ENCODE peak calls at places on chromosome 1, in ten cellular contexts. One of them, this sample, is unnamed.

GRCh38 chr1:240701412-240701811 is 89.5 kb upstream of the GREM2 start:
- DNase-seq in NB4: no peak
- DNase-seq in esophagus squamous epithelium: no peak
- DNase-seq in body of pancreas: no peak
- DNase-seq in suprapubic skin: no peak
- DNase-seq in IMR-90: peak
- DNase-seq in sigmoid colon: no peak
- DNase-seq in H54: no peak
- DNase-seq in GM12891: no peak
- DNase-seq in stomach: no peak
- DNase-seq in this sample: no peak

GRCh38 chr1:114196992-114197907 is 43.6 kb upstream of the SYT6 start:
- DNase-seq in NB4: no peak
- DNase-seq in esophagus squamous epithelium: no peak
- DNase-seq in body of pancreas: no peak
- DNase-seq in suprapubic skin: no peak
- DNase-seq in IMR-90: no peak
- DNase-seq in sigmoid colon: no peak
- DNase-seq in H54: no peak
- DNase-seq in GM12891: no peak
- DNase-seq in stomach: no peak
- DNase-seq in this sample: no peak

GRCh38 chr1:196493881-196494280 is 114.4 kb downstream of the KCNT2 start:
- DNase-seq in NB4: no peak
- DNase-seq in esophagus squamous epithelium: no peak
- DNase-seq in body of pancreas: no peak
- DNase-seq in suprapubic skin: no peak
- DNase-seq in IMR-90: no peak
- DNase-seq in sigmoid colon: no peak
- DNase-seq in H54: no peak
- DNase-seq in GM12891: no peak
- DNase-seq in stomach: no peak
- DNase-seq in this sample: no peak

GRCh38 chr1:228370941-228371740 is 35.5 kb downstream of the TRIM11 start:
- DNase-seq in NB4: peak
- DNase-seq in esophagus squamous epithelium: no peak
- DNase-seq in body of pancreas: peak
- DNase-seq in suprapubic skin: peak
- DNase-seq in IMR-90: no peak
- DNase-seq in sigmoid colon: peak
- DNase-seq in H54: no peak
- DNase-seq in GM12891: no peak
- DNase-seq in stomach: no peak
- DNase-seq in this sample: no peak

GRCh38 chr1:116841569-116842364 is 67.9 kb upstream of the PTGFRN start:
- DNase-seq in NB4: no peak
- DNase-seq in esophagus squamous epithelium: no peak
- DNase-seq in body of pancreas: no peak
- DNase-seq in suprapubic skin: no peak
- DNase-seq in IMR-90: no peak
- DNase-seq in sigmoid colon: no peak
- DNase-seq in H54: no peak
- DNase-seq in GM12891: no peak
- DNase-seq in stomach: no peak
- DNase-seq in this sample: no peak

GRCh38 chr1:206112600-206113301 is 4.4 kb downstream of the AVPR1B start:
- DNase-seq in NB4: no peak
- DNase-seq in esophagus squamous epithelium: no peak
- DNase-seq in body of pancreas: peak
- DNase-seq in suprapubic skin: no peak
- DNase-seq in IMR-90: no peak
- DNase-seq in sigmoid colon: no peak
- DNase-seq in H54: no peak
- DNase-seq in GM12891: no peak
- DNase-seq in stomach: peak
- DNase-seq in this sample: no peak

GRCh38 chr1:11473635-11474034 is 5.3 kb upstream of the DISP3 start:
- DNase-seq in NB4: peak
- DNase-seq in esophagus squamous epithelium: no peak
- DNase-seq in body of pancreas: no peak
- DNase-seq in suprapubic skin: no peak
- DNase-seq in IMR-90: peak
- DNase-seq in sigmoid colon: no peak
- DNase-seq in H54: peak
- DNase-seq in GM12891: no peak
- DNase-seq in stomach: no peak
- DNase-seq in this sample: no peak

GRCh38 chr1:225644666-225645065 is 8.3 kb downstream of the ENAH start:
- DNase-seq in NB4: no peak
- DNase-seq in esophagus squamous epithelium: no peak
- DNase-seq in body of pancreas: no peak
- DNase-seq in suprapubic skin: no peak
- DNase-seq in IMR-90: peak
- DNase-seq in sigmoid colon: no peak
- DNase-seq in H54: no peak
- DNase-seq in GM12891: no peak
- DNase-seq in stomach: no peak
- DNase-seq in this sample: no peak

GRCh38 chr1:229192031-229192430 is 78.9 kb upstream of the RAB4A start:
- DNase-seq in NB4: peak
- DNase-seq in esophagus squamous epithelium: no peak
- DNase-seq in body of pancreas: no peak
- DNase-seq in suprapubic skin: no peak
- DNase-seq in IMR-90: peak
- DNase-seq in sigmoid colon: no peak
- DNase-seq in H54: no peak
- DNase-seq in GM12891: no peak
- DNase-seq in stomach: no peak
- DNase-seq in this sample: no peak

GRCh38 chr1:101781437-101781836 is 215.3 kb downstream of the OLFM3 start:
- DNase-seq in NB4: peak
- DNase-seq in esophagus squamous epithelium: no peak
- DNase-seq in body of pancreas: no peak
- DNase-seq in suprapubic skin: no peak
- DNase-seq in IMR-90: no peak
- DNase-seq in sigmoid colon: no peak
- DNase-seq in H54: no peak
- DNase-seq in GM12891: no peak
- DNase-seq in stomach: no peak
- DNase-seq in this sample: no peak

GRCh38 chr1:183270541-183271141 is 84.6 kb downstream of the LAMC2 start:
- DNase-seq in NB4: no peak
- DNase-seq in esophagus squamous epithelium: no peak
- DNase-seq in body of pancreas: no peak
- DNase-seq in suprapubic skin: no peak
- DNase-seq in IMR-90: peak
- DNase-seq in sigmoid colon: no peak
- DNase-seq in H54: peak
- DNase-seq in GM12891: no peak
- DNase-seq in stomach: no peak
- DNase-seq in this sample: no peak

DNA sequence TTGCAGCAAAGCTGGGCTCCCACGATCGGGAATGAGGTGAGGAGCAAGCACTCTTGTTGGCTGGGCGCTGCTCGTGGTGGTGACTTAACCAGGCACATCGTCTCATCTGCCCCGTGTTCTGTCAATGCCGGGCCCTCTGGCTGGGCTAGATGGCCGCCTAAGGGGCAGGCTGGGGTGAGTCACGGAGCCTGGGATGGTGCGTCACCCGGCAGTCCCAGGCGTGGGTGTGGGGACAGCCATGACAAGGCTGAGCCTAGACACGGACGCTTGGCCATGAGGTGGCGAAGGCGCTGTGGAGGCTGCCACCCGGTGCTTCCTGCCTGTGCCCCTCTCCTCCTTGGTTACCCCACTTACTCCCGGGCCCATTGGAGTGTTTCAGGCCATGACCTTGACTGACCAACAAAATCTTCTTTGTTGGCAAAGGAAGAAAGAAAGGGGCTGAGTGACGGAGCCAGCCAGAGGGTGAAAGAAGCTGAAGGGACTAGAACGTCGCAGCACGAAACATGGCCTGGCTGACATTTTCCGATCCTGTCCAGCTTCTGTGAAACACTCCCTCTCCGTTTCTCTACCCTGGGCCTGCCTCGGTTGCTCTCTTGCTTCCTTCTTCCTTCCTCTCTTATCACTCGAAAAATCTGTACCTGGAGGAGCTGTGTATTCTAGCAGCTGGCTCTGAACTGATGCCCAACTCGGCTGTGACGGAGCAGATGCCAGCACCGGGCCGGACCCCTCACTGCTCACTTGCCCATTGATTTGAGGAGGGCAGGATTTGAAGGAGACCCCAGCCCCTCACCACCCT is 596 bp downstream of the CD247 start:
- DNase-seq in NB4: no peak
- DNase-seq in esophagus squamous epithelium: no peak
- DNase-seq in body of pancreas: no peak
- DNase-seq in suprapubic skin: no peak
- DNase-seq in IMR-90: no peak
- DNase-seq in sigmoid colon: no peak
- DNase-seq in H54: peak
- DNase-seq in GM12891: no peak
- DNase-seq in stomach: no peak
- DNase-seq in this sample: no peak
- TF ChIP-seq POLR2A in NB4: no peak
- TF ChIP-seq POLR2A in esophagus squamous epithelium: no peak
- TF ChIP-seq POLR2A in body of pancreas: no peak
- TF ChIP-seq POLR2A in suprapubic skin: no peak
- TF ChIP-seq POLR2A in IMR-90: no peak
- TF ChIP-seq POLR2A in sigmoid colon: no peak
- TF ChIP-seq POLR2A in H54: no peak
- TF ChIP-seq POLR2A in GM12891: no peak
- TF ChIP-seq POLR2A in stomach: no peak
- TF ChIP-seq POLR2A in this sample: no peak

DNA sequence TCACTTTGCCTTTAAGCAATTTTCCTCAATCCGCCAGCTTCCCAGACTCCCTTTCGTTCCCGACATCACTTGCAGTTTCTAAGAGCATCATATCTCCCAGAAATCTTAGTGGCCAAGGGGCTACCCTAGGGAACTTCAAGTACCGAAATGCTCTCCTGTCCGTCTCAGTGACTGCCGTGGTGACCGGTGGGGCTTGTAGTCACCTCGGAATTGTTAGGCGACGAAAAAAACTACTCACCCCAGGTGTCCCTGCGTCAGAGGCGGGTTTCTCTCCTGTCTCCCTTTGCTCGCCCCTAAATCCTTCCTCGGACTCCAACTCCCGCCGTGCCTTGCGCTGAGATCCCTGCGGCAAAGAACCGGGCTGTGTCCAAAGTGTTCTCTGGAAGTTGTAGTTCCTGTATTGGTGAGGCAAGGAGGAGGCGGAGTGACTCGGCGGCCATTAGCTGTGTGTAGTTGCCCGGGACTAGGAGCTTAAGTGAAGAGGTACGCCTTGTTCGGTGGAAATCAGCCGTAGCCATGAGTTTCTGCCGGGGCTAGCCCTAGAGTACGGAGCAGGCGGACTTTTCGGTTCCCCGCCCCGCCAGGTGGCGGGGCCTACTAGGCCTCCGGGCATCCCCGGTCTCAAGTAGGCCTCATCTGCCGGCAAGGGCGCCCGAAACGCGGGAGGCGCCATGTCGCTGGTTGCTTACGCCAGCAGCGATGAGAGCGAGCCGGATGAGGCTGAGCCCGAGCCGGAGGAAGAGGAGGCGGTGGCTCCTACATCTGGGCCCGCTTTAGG is at the start of gene PRCC:
- DNase-seq in NB4: peak
- DNase-seq in esophagus squamous epithelium: peak
- DNase-seq in body of pancreas: peak
- DNase-seq in suprapubic skin: peak
- DNase-seq in IMR-90: peak
- DNase-seq in sigmoid colon: peak
- DNase-seq in H54: peak
- DNase-seq in GM12891: peak
- DNase-seq in stomach: peak
- DNase-seq in this sample: peak
- TF ChIP-seq POLR2A in NB4: peak
- TF ChIP-seq POLR2A in esophagus squamous epithelium: peak
- TF ChIP-seq POLR2A in body of pancreas: peak
- TF ChIP-seq POLR2A in suprapubic skin: no peak
- TF ChIP-seq POLR2A in IMR-90: peak
- TF ChIP-seq POLR2A in sigmoid colon: peak
- TF ChIP-seq POLR2A in H54: peak
- TF ChIP-seq POLR2A in GM12891: peak
- TF ChIP-seq POLR2A in stomach: no peak
- TF ChIP-seq POLR2A in this sample: peak

GRCh38 chr1:94462606-94463005 is 44.4 kb downstream of the ABCD3 start:
- DNase-seq in NB4: no peak
- DNase-seq in esophagus squamous epithelium: no peak
- DNase-seq in body of pancreas: no peak
- DNase-seq in suprapubic skin: no peak
- DNase-seq in IMR-90: no peak
- DNase-seq in sigmoid colon: no peak
- DNase-seq in H54: no peak
- DNase-seq in GM12891: no peak
- DNase-seq in stomach: no peak
- DNase-seq in this sample: no peak

GRCh38 chr1:94456736-94457135 is 38.5 kb downstream of the ABCD3 start:
- DNase-seq in NB4: no peak
- DNase-seq in esophagus squamous epithelium: no peak
- DNase-seq in body of pancreas: no peak
- DNase-seq in suprapubic skin: no peak
- DNase-seq in IMR-90: peak
- DNase-seq in sigmoid colon: no peak
- DNase-seq in H54: no peak
- DNase-seq in GM12891: no peak
- DNase-seq in stomach: no peak
- DNase-seq in this sample: no peak
- TF ChIP-seq POLR2A in NB4: no peak
- TF ChIP-seq POLR2A in esophagus squamous epithelium: no peak
- TF ChIP-seq POLR2A in body of pancreas: no peak
- TF ChIP-seq POLR2A in suprapubic skin: no peak
- TF ChIP-seq POLR2A in IMR-90: no peak
- TF ChIP-seq POLR2A in sigmoid colon: no peak
- TF ChIP-seq POLR2A in H54: no peak
- TF ChIP-seq POLR2A in GM12891: no peak
- TF ChIP-seq POLR2A in stomach: no peak
- TF ChIP-seq POLR2A in this sample: no peak

DNA sequence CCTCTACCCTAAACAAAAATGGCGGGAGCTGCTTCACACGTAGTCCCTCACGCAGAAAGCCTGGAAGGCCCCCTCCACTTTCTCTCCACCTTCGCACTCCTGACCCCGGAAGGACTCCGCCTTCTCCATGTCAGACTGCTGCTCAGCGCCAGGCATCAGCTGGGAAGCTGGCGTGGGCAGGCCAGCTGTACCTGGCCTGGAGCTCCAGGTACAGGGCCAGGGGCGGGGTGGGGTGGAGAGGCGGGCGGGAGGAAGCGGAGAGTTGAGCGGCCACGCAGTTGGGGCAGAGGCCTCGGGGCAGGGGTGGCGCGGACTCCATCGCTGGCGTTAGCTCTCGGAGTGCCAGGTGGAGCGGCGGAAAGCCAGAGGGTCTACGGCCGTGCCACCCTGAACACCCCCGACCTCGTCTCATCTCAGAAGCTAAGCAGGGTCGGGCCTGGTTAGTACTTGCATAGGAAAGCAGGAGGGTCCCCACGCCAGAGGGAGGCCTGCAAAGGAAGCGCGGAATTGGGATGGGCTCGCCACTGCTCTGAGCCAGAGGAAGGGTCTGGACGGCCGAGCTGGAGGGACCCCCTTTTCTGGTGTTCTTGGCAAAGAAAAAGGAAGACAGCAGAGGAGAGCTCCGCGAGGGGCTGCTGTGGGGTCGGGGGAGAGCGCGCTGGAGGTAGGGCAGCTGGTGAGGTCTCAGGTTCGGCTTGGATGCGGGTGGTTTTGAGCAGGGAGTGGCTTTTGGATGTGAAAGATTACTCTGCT is at the start of gene MIGA1:
- DNase-seq in NB4: peak
- DNase-seq in esophagus squamous epithelium: peak
- DNase-seq in body of pancreas: peak
- DNase-seq in suprapubic skin: peak
- DNase-seq in IMR-90: peak
- DNase-seq in sigmoid colon: peak
- DNase-seq in H54: peak
- DNase-seq in GM12891: peak
- DNase-seq in stomach: peak
- DNase-seq in this sample: peak
- TF ChIP-seq POLR2A in NB4: peak
- TF ChIP-seq POLR2A in esophagus squamous epithelium: peak
- TF ChIP-seq POLR2A in body of pancreas: peak
- TF ChIP-seq POLR2A in suprapubic skin: no peak
- TF ChIP-seq POLR2A in IMR-90: no peak
- TF ChIP-seq POLR2A in sigmoid colon: no peak
- TF ChIP-seq POLR2A in H54: peak
- TF ChIP-seq POLR2A in GM12891: peak
- TF ChIP-seq POLR2A in stomach: no peak
- TF ChIP-seq POLR2A in this sample: peak

This sample was measured in right lobe of liver.